ENCODE peak calls at places on chromosomes 13 and 19, in five cellular contexts. J, R, A, E and Y are unnamed samples.

GRCh38 chr19:16051254-16052025 is 24.9 kb upstream of the TPM4 start:
- DNase-seq in A (no peak), E (peak; percentile 51), R (peak; percentile 57), J (no peak), Y (peak; percentile 63)

GRCh38 chr19:33000510-33000909 is 28.5 kb downstream of the FAAP24 start:
- DNase-seq in R (no peak), J (no peak), E (no peak), A (no peak), Y (no peak)

GRCh38 chr13:79528356-79528755 is 47.4 kb downstream of the NDFIP2 start:
- DNase-seq in R (no peak), E (no peak), A (no peak), J (no peak), Y (no peak)

GRCh38 chr19:52112624-52113023 is 17.1 kb upstream of the ZNF841 start:
- DNase-seq in A (no peak), E (no peak), J (no peak), R (no peak), Y (no peak)

GRCh38 chr13:79194272-79194671 is 211.8 kb downstream of the RBM26 start:
- DNase-seq in A (no peak), E (no peak), R (no peak), J (no peak), Y (peak; percentile 52)

GRCh38 chr13:64850017-64850416 is 2380.1 kb downstream of the PCDH9 start:
- DNase-seq in A (no peak), J (no peak), E (no peak), R (no peak), Y (no peak)

GRCh38 chr19:46256855-46257254 is 27.3 kb downstream of the IGFL1 start:
- DNase-seq in R (no peak), A (no peak), J (no peak), E (no peak), Y (peak; percentile 76)

GRCh38 chr13:26024558-26024957 is 27.3 kb downstream of the SHISA2 start:
- DNase-seq in J (no peak), R (peak; percentile 87), E (no peak), A (no peak), Y (no peak)

GRCh38 chr13:109362606-109363005 is 423.8 kb downstream of the IRS2 start:
- DNase-seq in R (no peak), J (no peak), E (no peak), A (no peak), Y (no peak)

GRCh38 chr19:39397360-39398296 is 6.5 kb downstream of the MED29 start:
- DNase-seq in A (peak; percentile 97), R (peak; percentile 91), J (peak; percentile 95), E (peak; percentile 72), Y (peak; percentile 87)

GRCh38 chr19:30360378-30361106 is 11.6 kb upstream of the ZNF536 start:
- DNase-seq in E (no peak), J (no peak), A (no peak), R (no peak), Y (no peak)

GRCh38 chr13:21837288-21837687 is 166.4 kb downstream of the FGF9 start:
- DNase-seq in R (no peak), A (no peak), E (no peak), J (no peak), Y (no peak)

GRCh38 chr19:15555759-15556633 is 47.7 kb downstream of the CYP4F22 start:
- DNase-seq in J (peak; percentile 96), R (peak; percentile 96), A (peak; percentile 89), E (peak; percentile 93), Y (peak; percentile 94)

GRCh38 chr13:114112231-114112825 is 20.1 kb downstream of the RASA3 start:
- DNase-seq in R (no peak), A (no peak), E (no peak), J (peak; percentile 55), Y (no peak)

GRCh38 chr19:29014857-29015436 is 198.0 kb downstream of the UQCRFS1 start:
- DNase-seq in J (no peak), R (no peak), A (no peak), E (no peak), Y (peak; percentile 12)

GRCh38 chr13:95317037-95317989 is 16.1 kb upstream of the ABCC4 start:
- DNase-seq in R (peak; percentile 76), A (no peak), E (no peak), J (no peak), Y (no peak)

GRCh38 chr13:33180009-33180804 is 105.3 kb downstream of the STARD13 start:
- DNase-seq in A (no peak), J (no peak), R (no peak), E (no peak), Y (no peak)

GRCh38 chr13:25886438-25887214 is 165.2 kb downstream of the SHISA2 start:
- DNase-seq in E (no peak), A (no peak), R (no peak), J (no peak), Y (peak; percentile 72)

GRCh38 chr19:38506375-38506722 is 72.9 kb downstream of the RYR1 start:
- DNase-seq in E (no peak), R (no peak), J (no peak), A (no peak), Y (no peak)

GRCh38 chr13:106609116-106609515 is 41.2 kb upstream of the ARGLU1 start:
- DNase-seq in R (no peak), J (no peak), E (no peak), A (no peak), Y (no peak)

GRCh38 chr19:50777830-50778303 is 7.6 kb downstream of the GPR32 start:
- DNase-seq in E (no peak), J (no peak), A (no peak), R (no peak), Y (peak; percentile 75)

GRCh38 chr19:50330365-50331078 is 1.3 kb upstream of the KCNC3 start:
- DNase-seq in R (peak; percentile 88), A (peak; percentile 79), E (peak; percentile 53), J (no peak), Y (peak; percentile 79)

GRCh38 chr19:15424692-15425272 is 6.0 kb upstream of the AKAP8L start:
- DNase-seq in R (no peak), E (no peak), A (peak; percentile 35), J (no peak), Y (no peak)

GRCh38 chr19:42052241-42052863 is 17.7 kb downstream of the GRIK5 start:
- DNase-seq in A (no peak), E (no peak), R (no peak), J (no peak), Y (no peak)

GRCh38 chr19:49507803-49508494 is 4.5 kb upstream of the FCGRT start:
- DNase-seq in R (no peak), J (no peak), A (no peak), E (no peak), Y (no peak)

GRCh38 chr13:85417807-85418206 is 381.4 kb downstream of the SLITRK6 start:
- DNase-seq in J (no peak), A (no peak), R (no peak), E (no peak), Y (no peak)

GRCh38 chr19:48170817-48171347 is 402 bp downstream of the ZSWIM9 start:
- DNase-seq in A (no peak), J (no peak), R (no peak), E (no peak), Y (no peak)

GRCh38 chr19:51224163-51224641 is 678 bp upstream of the CD33 start:
- DNase-seq in J (no peak), A (no peak), R (no peak), E (no peak), Y (no peak)

GRCh38 chr19:11091343-11092153 is 2.3 kb downstream of the LDLR start:
- DNase-seq in A (peak; percentile 65), R (peak; percentile 31), E (peak; percentile 83), J (peak; percentile 87), Y (peak; percentile 84)

GRCh38 chr19:17479325-17479791 is 9.0 kb downstream of the SLC27A1 start:
- DNase-seq in J (no peak), R (no peak), E (no peak), A (no peak), Y (peak; percentile 61)

GRCh38 chr19:49157445-49158224 is at the start of gene TRPM4:
- DNase-seq in E (peak; percentile 62), J (peak; percentile 95), R (peak; percentile 94), A (peak; percentile 96), Y (peak; percentile 40)

GRCh38 chr19:16118489-16119033 is 6.9 kb downstream of the RAB8A start:
- DNase-seq in E (no peak), R (no peak), A (no peak), J (no peak), Y (peak; percentile 97)

GRCh38 chr13:78022164-78022877 is 103.7 kb upstream of the EDNRB start:
- DNase-seq in J (no peak), E (no peak), R (peak; percentile 18), A (no peak), Y (peak; percentile 76)

GRCh38 chr19:7746903-7747884 is at the start of gene CD209:
- DNase-seq in E (no peak), R (no peak), J (no peak), A (no peak), Y (no peak)

GRCh38 chr19:15417699-15418098 is 1.1 kb downstream of the AKAP8L start:
- DNase-seq in R (no peak), A (no peak), J (no peak), E (no peak), Y (no peak)

GRCh38 chr19:42601811-42602443 is 7.2 kb upstream of the CEACAM8 start:
- DNase-seq in R (no peak), A (no peak), E (no peak), J (no peak), Y (peak; percentile 27)

GRCh38 chr13:99086149-99086868 is 108.4 kb upstream of the DOCK9 start:
- DNase-seq in R (peak; percentile 44), J (peak; percentile 66), A (peak; percentile 83), E (no peak), Y (peak; percentile 67)
- TF ChIP-seq POLR2A in R (no peak), J (no peak), A (peak; percentile 84), E (peak; percentile 44), Y (no peak)

GRCh38 chr19:18507727-18508440 is 14.0 kb downstream of the ELL start:
- DNase-seq in R (peak; percentile 70), E (no peak), A (peak; percentile 61), J (no peak), Y (no peak)

GRCh38 chr19:18506545-18506944 is 15.3 kb downstream of the ELL start:
- DNase-seq in R (no peak), E (no peak), A (no peak), J (no peak), Y (no peak)

GRCh38 chr19:18508585-18508984 is 13.3 kb downstream of the ELL start:
- DNase-seq in R (no peak), J (no peak), E (no peak), A (no peak), Y (no peak)

GRCh38 chr19:18506101-18506534 is 15.8 kb downstream of the ELL start:
- DNase-seq in E (no peak), J (no peak), A (peak; percentile 54), R (no peak), Y (peak; percentile 47)

GRCh38 chr19:18507021-18507726 is 14.7 kb downstream of the ELL start:
- DNase-seq in J (no peak), E (no peak), A (peak; percentile 71), R (no peak), Y (no peak)
- TF ChIP-seq POLR2A in J (no peak), E (no peak), A (no peak), R (no peak), Y (no peak)

GRCh38 chr19:4181053-4181508 is 1.3 kb downstream of the SIRT6 start:
- DNase-seq in J (no peak), E (no peak), R (no peak), A (no peak), Y (no peak)
- TF ChIP-seq POLR2A in J (no peak), E (no peak), R (no peak), A (no peak), Y (no peak)

GRCh38 chr13:100836696-100837095 is 162.1 kb upstream of the TMTC4 start:
- DNase-seq in J (no peak), A (no peak), E (no peak), R (no peak), Y (peak; percentile 61)
- TF ChIP-seq POLR2A in J (no peak), A (no peak), E (no peak), R (no peak), Y (no peak)

GRCh38 chr19:507286-508203 is at the start of gene TPGS1:
- DNase-seq in J (no peak), E (peak; percentile 40), R (peak; percentile 89), A (peak; percentile 94), Y (peak; percentile 96)
- TF ChIP-seq POLR2A in J (no peak), E (peak; percentile 23), R (no peak), A (peak; percentile 21), Y (no peak)